ENCODE peak calls at places on chromosome 10, in seven cellular contexts. One of them, this sample, is unnamed. For H3K27me3 and H3K4me1, the result is how much of the 10 kb centered on the place peaks cover.

GRCh38 chr10:90652519-90652918 is 205.3 kb downstream of the HTR7 start:
- DNase-seq in endothelial cell of umbilical vein: peak
- DNase-seq in HepG2: no peak
- DNase-seq in right lobe of liver: no peak
- DNase-seq in adrenal gland: no peak
- DNase-seq in prostate gland: no peak
- DNase-seq in ovary: no peak
- DNase-seq in this sample: no peak

GRCh38 chr10:117868151-117868550 is 178.6 kb downstream of the RAB11FIP2 start:
- DNase-seq in adrenal gland: no peak
- DNase-seq in HepG2: no peak
- DNase-seq in prostate gland: no peak
- DNase-seq in endothelial cell of umbilical vein: no peak
- DNase-seq in ovary: no peak
- DNase-seq in right lobe of liver: no peak
- DNase-seq in this sample: no peak

GRCh38 chr10:107144490-107144889 is 20.0 kb downstream of the SORCS1 start:
- DNase-seq in endothelial cell of umbilical vein: no peak
- DNase-seq in ovary: no peak
- DNase-seq in HepG2: no peak
- DNase-seq in adrenal gland: no peak
- DNase-seq in right lobe of liver: no peak
- DNase-seq in prostate gland: no peak
- DNase-seq in this sample: no peak

GRCh38 chr10:133048926-133049325 is 38.8 kb upstream of the ADGRA1 start:
- DNase-seq in ovary: no peak
- DNase-seq in adrenal gland: no peak
- DNase-seq in right lobe of liver: no peak
- DNase-seq in endothelial cell of umbilical vein: no peak
- DNase-seq in HepG2: no peak
- DNase-seq in prostate gland: no peak
- DNase-seq in this sample: no peak

GRCh38 chr10:71598673-71599072 is 120.9 kb downstream of the C10orf105 start:
- DNase-seq in prostate gland: peak
- DNase-seq in HepG2: no peak
- DNase-seq in right lobe of liver: peak
- DNase-seq in endothelial cell of umbilical vein: no peak
- DNase-seq in adrenal gland: peak
- DNase-seq in ovary: peak
- DNase-seq in this sample: peak

GRCh38 chr10:4329237-4329636 is 496.8 kb upstream of the AKR1E2 start:
- DNase-seq in endothelial cell of umbilical vein: no peak
- DNase-seq in HepG2: no peak
- DNase-seq in adrenal gland: no peak
- DNase-seq in prostate gland: no peak
- DNase-seq in ovary: no peak
- DNase-seq in right lobe of liver: no peak
- DNase-seq in this sample: no peak

GRCh38 chr10:3786295-3786981 is 1.4 kb upstream of the KLF6 start:
- DNase-seq in endothelial cell of umbilical vein: peak
- DNase-seq in ovary: peak
- DNase-seq in HepG2: peak
- DNase-seq in adrenal gland: peak
- DNase-seq in prostate gland: no peak
- DNase-seq in right lobe of liver: peak
- DNase-seq in this sample: no peak

GRCh38 chr10:72564596-72564995 is 61.3 kb downstream of the MICU1 start:
- DNase-seq in ovary: no peak
- DNase-seq in prostate gland: no peak
- DNase-seq in endothelial cell of umbilical vein: no peak
- DNase-seq in right lobe of liver: no peak
- DNase-seq in adrenal gland: no peak
- DNase-seq in HepG2: no peak
- DNase-seq in this sample: no peak

GRCh38 chr10:99396471-99396870 is 34.0 kb downstream of the GOT1 start:
- DNase-seq in HepG2: peak
- DNase-seq in prostate gland: no peak
- DNase-seq in adrenal gland: no peak
- DNase-seq in endothelial cell of umbilical vein: no peak
- DNase-seq in ovary: no peak
- DNase-seq in right lobe of liver: no peak
- DNase-seq in this sample: no peak

GRCh38 chr10:103739039-103739764 is 116.2 kb downstream of the SH3PXD2A start:
- DNase-seq in adrenal gland: no peak
- DNase-seq in prostate gland: peak
- DNase-seq in ovary: peak
- DNase-seq in right lobe of liver: no peak
- DNase-seq in HepG2: no peak
- DNase-seq in endothelial cell of umbilical vein: no peak
- DNase-seq in this sample: no peak

GRCh38 chr10:93815304-93816091 is 57.8 kb downstream of the LGI1 start:
- DNase-seq in HepG2: no peak
- DNase-seq in endothelial cell of umbilical vein: no peak
- DNase-seq in ovary: no peak
- DNase-seq in prostate gland: no peak
- DNase-seq in adrenal gland: no peak
- DNase-seq in right lobe of liver: no peak
- DNase-seq in this sample: no peak

GRCh38 chr10:69866246-69866687 is 64.6 kb downstream of the COL13A1 start:
- DNase-seq in prostate gland: no peak
- DNase-seq in adrenal gland: no peak
- DNase-seq in ovary: no peak
- DNase-seq in HepG2: no peak
- DNase-seq in endothelial cell of umbilical vein: no peak
- DNase-seq in right lobe of liver: no peak
- DNase-seq in this sample: no peak

GRCh38 chr10:82438277-82438676 is 563.3 kb downstream of the NRG3 start:
- DNase-seq in right lobe of liver: no peak
- DNase-seq in HepG2: no peak
- DNase-seq in endothelial cell of umbilical vein: no peak
- DNase-seq in prostate gland: no peak
- DNase-seq in adrenal gland: no peak
- DNase-seq in ovary: no peak
- DNase-seq in this sample: no peak

GRCh38 chr10:77163670-77164348 is 473.8 kb downstream of the KCNMA1 start:
- DNase-seq in ovary: peak
- DNase-seq in prostate gland: no peak
- DNase-seq in adrenal gland: peak
- DNase-seq in right lobe of liver: peak
- DNase-seq in endothelial cell of umbilical vein: peak
- DNase-seq in HepG2: peak
- DNase-seq in this sample: no peak

GRCh38 chr10:104589431-104589830 is 51.7 kb upstream of the SORCS3 start:
- DNase-seq in right lobe of liver: no peak
- DNase-seq in ovary: no peak
- DNase-seq in HepG2: no peak
- DNase-seq in prostate gland: no peak
- DNase-seq in adrenal gland: no peak
- DNase-seq in endothelial cell of umbilical vein: no peak
- DNase-seq in this sample: no peak

GRCh38 chr10:59903871-59904270 is 2.5 kb downstream of the CCDC6 start:
- DNase-seq in right lobe of liver: no peak
- DNase-seq in HepG2: no peak
- DNase-seq in endothelial cell of umbilical vein: no peak
- DNase-seq in adrenal gland: no peak
- DNase-seq in prostate gland: no peak
- DNase-seq in ovary: no peak
- DNase-seq in this sample: no peak

GRCh38 chr10:26486985-26487850 is 49.1 kb downstream of the APBB1IP start:
- DNase-seq in endothelial cell of umbilical vein: no peak
- DNase-seq in ovary: no peak
- DNase-seq in prostate gland: no peak
- DNase-seq in HepG2: peak
- DNase-seq in right lobe of liver: no peak
- DNase-seq in adrenal gland: peak
- DNase-seq in this sample: no peak

GRCh38 chr10:99958287-99958686 is 51.5 kb downstream of the DNMBP start:
- DNase-seq in right lobe of liver: no peak
- DNase-seq in adrenal gland: no peak
- DNase-seq in ovary: no peak
- DNase-seq in endothelial cell of umbilical vein: peak
- DNase-seq in HepG2: no peak
- DNase-seq in prostate gland: no peak
- DNase-seq in this sample: no peak

GRCh38 chr10:54758791-54759190 is 42.2 kb downstream of the PCDH15 start:
- DNase-seq in HepG2: no peak
- DNase-seq in prostate gland: no peak
- DNase-seq in ovary: no peak
- DNase-seq in adrenal gland: no peak
- DNase-seq in endothelial cell of umbilical vein: peak
- DNase-seq in right lobe of liver: no peak
- DNase-seq in this sample: no peak

GRCh38 chr10:56135806-56136205 is 225.3 kb downstream of the ZWINT start:
- DNase-seq in prostate gland: no peak
- DNase-seq in adrenal gland: no peak
- DNase-seq in HepG2: no peak
- DNase-seq in ovary: no peak
- DNase-seq in endothelial cell of umbilical vein: no peak
- DNase-seq in right lobe of liver: no peak
- DNase-seq in this sample: no peak

GRCh38 chr10:6973904-6974303 is 393.8 kb upstream of the PRKCQ start:
- DNase-seq in right lobe of liver: no peak
- DNase-seq in prostate gland: no peak
- DNase-seq in HepG2: no peak
- DNase-seq in endothelial cell of umbilical vein: no peak
- DNase-seq in ovary: no peak
- DNase-seq in adrenal gland: no peak
- DNase-seq in this sample: no peak

GRCh38 chr10:77204171-77204570 is 433.4 kb downstream of the KCNMA1 start:
- DNase-seq in ovary: no peak
- DNase-seq in adrenal gland: no peak
- DNase-seq in HepG2: no peak
- DNase-seq in endothelial cell of umbilical vein: no peak
- DNase-seq in prostate gland: no peak
- DNase-seq in right lobe of liver: no peak
- DNase-seq in this sample: no peak

GRCh38 chr10:133388265-133388972 is 5.5 kb upstream of the MTG1 start:
- DNase-seq in right lobe of liver: peak
- DNase-seq in prostate gland: no peak
- DNase-seq in ovary: no peak
- DNase-seq in endothelial cell of umbilical vein: no peak
- DNase-seq in adrenal gland: no peak
- DNase-seq in HepG2: peak
- DNase-seq in this sample: peak

GRCh38 chr10:45204954-45205775 is 110.2 kb downstream of the OR13A1 start:
- DNase-seq in HepG2: no peak
- DNase-seq in endothelial cell of umbilical vein: no peak
- DNase-seq in prostate gland: no peak
- DNase-seq in adrenal gland: no peak
- DNase-seq in right lobe of liver: no peak
- DNase-seq in ovary: no peak
- DNase-seq in this sample: no peak
- H3K27me3 ChIP-seq in HepG2: under half
- H3K27me3 ChIP-seq in endothelial cell of umbilical vein: under half
- H3K27me3 ChIP-seq in prostate gland: under half
- H3K27me3 ChIP-seq in adrenal gland: under half
- H3K27me3 ChIP-seq in right lobe of liver: under half
- H3K27me3 ChIP-seq in ovary: under half
- H3K27me3 ChIP-seq in this sample: under half

GRCh38 chr10:110007701-110008517 is at the start of gene ADD3:
- DNase-seq in adrenal gland: peak
- DNase-seq in ovary: peak
- DNase-seq in prostate gland: peak
- DNase-seq in HepG2: peak
- DNase-seq in right lobe of liver: peak
- DNase-seq in endothelial cell of umbilical vein: peak
- DNase-seq in this sample: peak

GRCh38 chr10:110007171-110007700 is 548 bp upstream of the ADD3 start:
- DNase-seq in right lobe of liver: peak
- DNase-seq in adrenal gland: no peak
- DNase-seq in prostate gland: no peak
- DNase-seq in endothelial cell of umbilical vein: no peak
- DNase-seq in ovary: no peak
- DNase-seq in HepG2: no peak
- DNase-seq in this sample: no peak

GRCh38 chr10:110008518-110009339 is 945 bp downstream of the ADD3 start:
- DNase-seq in prostate gland: peak
- DNase-seq in endothelial cell of umbilical vein: peak
- DNase-seq in ovary: peak
- DNase-seq in HepG2: peak
- DNase-seq in right lobe of liver: peak
- DNase-seq in adrenal gland: peak
- DNase-seq in this sample: peak

GRCh38 chr10:110011679-110012078 is 3.9 kb downstream of the ADD3 start:
- DNase-seq in prostate gland: no peak
- DNase-seq in HepG2: no peak
- DNase-seq in right lobe of liver: no peak
- DNase-seq in adrenal gland: no peak
- DNase-seq in endothelial cell of umbilical vein: no peak
- DNase-seq in ovary: no peak
- DNase-seq in this sample: no peak

GRCh38 chr10:110010076-110011069 is 2.6 kb downstream of the ADD3 start:
- DNase-seq in HepG2: peak
- DNase-seq in ovary: no peak
- DNase-seq in prostate gland: no peak
- DNase-seq in endothelial cell of umbilical vein: no peak
- DNase-seq in right lobe of liver: no peak
- DNase-seq in adrenal gland: no peak
- DNase-seq in this sample: no peak
- H3K4me1 ChIP-seq in HepG2: half or more
- H3K4me1 ChIP-seq in ovary: under half
- H3K4me1 ChIP-seq in prostate gland: under half
- H3K4me1 ChIP-seq in endothelial cell of umbilical vein: under half
- H3K4me1 ChIP-seq in right lobe of liver: under half
- H3K4me1 ChIP-seq in adrenal gland: under half
- H3K4me1 ChIP-seq in this sample: half or more

DNA sequence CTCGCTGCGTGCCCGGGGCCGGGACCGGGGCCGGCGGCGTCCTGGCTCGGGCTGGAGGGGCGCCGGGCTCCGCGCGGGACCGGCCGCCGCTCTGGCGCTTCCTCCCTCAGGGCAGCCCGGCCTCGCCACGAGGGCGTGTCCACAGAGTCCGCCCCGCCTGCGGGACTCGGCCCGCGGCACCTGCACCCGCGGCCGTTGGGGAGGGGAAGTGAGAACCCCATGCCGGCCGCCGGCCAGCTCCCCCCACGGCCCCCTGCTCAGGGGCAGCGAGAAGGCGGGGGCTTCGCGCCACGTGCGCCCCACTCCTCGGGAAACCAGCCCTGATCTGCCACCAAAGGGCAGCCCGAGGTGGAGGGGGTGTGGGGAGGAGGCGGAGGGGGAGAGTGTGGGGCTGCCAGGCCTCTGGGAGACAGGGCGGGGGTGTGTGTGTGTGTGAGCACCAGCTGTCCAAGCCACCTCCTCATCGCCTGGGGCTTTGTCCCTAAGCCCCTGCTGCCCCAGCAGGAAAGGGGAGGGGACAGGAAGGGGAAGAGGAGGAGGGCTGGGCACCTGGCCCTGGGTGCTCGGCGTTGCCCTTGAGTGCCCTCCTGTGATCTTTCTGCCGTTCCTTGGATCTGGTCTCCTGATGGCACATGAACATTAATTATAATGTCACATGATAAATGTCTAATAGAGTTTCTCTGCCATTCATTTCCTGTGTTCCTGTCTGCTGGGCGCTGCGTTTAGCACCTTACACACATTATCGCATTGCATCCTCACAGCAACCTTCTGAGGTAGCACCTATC is at the start of gene PIK3AP1:
- DNase-seq in endothelial cell of umbilical vein: no peak
- DNase-seq in HepG2: no peak
- DNase-seq in prostate gland: no peak
- DNase-seq in ovary: peak
- DNase-seq in adrenal gland: peak
- DNase-seq in right lobe of liver: peak
- DNase-seq in this sample: peak
- TF ChIP-seq POLR2A in endothelial cell of umbilical vein: no peak
- TF ChIP-seq POLR2A in HepG2: peak
- TF ChIP-seq POLR2A in prostate gland: no peak
- TF ChIP-seq POLR2A in ovary: no peak
- TF ChIP-seq POLR2A in adrenal gland: no peak
- TF ChIP-seq POLR2A in right lobe of liver: peak
- TF ChIP-seq POLR2A in this sample: no peak

GRCh38 chr10:49620286-49620810 is 6.5 kb downstream of the CHAT start:
- DNase-seq in HepG2: no peak
- DNase-seq in adrenal gland: no peak
- DNase-seq in ovary: no peak
- DNase-seq in prostate gland: no peak
- DNase-seq in right lobe of liver: no peak
- DNase-seq in endothelial cell of umbilical vein: no peak
- DNase-seq in this sample: no peak
- H3K27me3 ChIP-seq in HepG2: under half
- H3K27me3 ChIP-seq in adrenal gland: under half
- H3K27me3 ChIP-seq in ovary: under half
- H3K27me3 ChIP-seq in prostate gland: under half
- H3K27me3 ChIP-seq in right lobe of liver: under half
- H3K27me3 ChIP-seq in endothelial cell of umbilical vein: under half
- H3K27me3 ChIP-seq in this sample: half or more